ENCODE peak calls at places on chromosomes 5 and 9, in ten cellular contexts. One of them, this sample, is unnamed.

GRCh38 chr5:64340293-64340692 is 165.5 kb upstream of the RGS7BP start:
- DNase-seq in stomach: no peak
- DNase-seq in A549: no peak
- DNase-seq in IMR-90: no peak
- DNase-seq in tibial nerve: no peak
- DNase-seq in transverse colon: no peak
- DNase-seq in ovary: no peak
- DNase-seq in heart left ventricle: no peak
- DNase-seq in Peyer's patch: no peak
- DNase-seq in HCT116: no peak
- DNase-seq in this sample: no peak

GRCh38 chr5:126635585-126635984 is 34.8 kb downstream of the PHAX start:
- DNase-seq in ovary: no peak
- DNase-seq in transverse colon: no peak
- DNase-seq in HCT116: no peak
- DNase-seq in IMR-90: no peak
- DNase-seq in Peyer's patch: no peak
- DNase-seq in heart left ventricle: no peak
- DNase-seq in tibial nerve: no peak
- DNase-seq in stomach: no peak
- DNase-seq in A549: no peak
- DNase-seq in this sample: no peak

GRCh38 chr9:98215821-98216220 is 23.4 kb upstream of the CORO2A start:
- DNase-seq in heart left ventricle: no peak
- DNase-seq in tibial nerve: no peak
- DNase-seq in Peyer's patch: no peak
- DNase-seq in HCT116: no peak
- DNase-seq in transverse colon: no peak
- DNase-seq in stomach: no peak
- DNase-seq in IMR-90: no peak
- DNase-seq in A549: peak
- DNase-seq in ovary: no peak
- DNase-seq in this sample: peak

GRCh38 chr9:13923381-13923780 is 390.6 kb downstream of the NFIB start:
- DNase-seq in IMR-90: no peak
- DNase-seq in Peyer's patch: no peak
- DNase-seq in tibial nerve: no peak
- DNase-seq in transverse colon: no peak
- DNase-seq in stomach: no peak
- DNase-seq in HCT116: no peak
- DNase-seq in heart left ventricle: no peak
- DNase-seq in ovary: no peak
- DNase-seq in A549: no peak
- DNase-seq in this sample: no peak

GRCh38 chr9:22169243-22169642 is 160.1 kb upstream of the CDKN2B start:
- DNase-seq in ovary: no peak
- DNase-seq in stomach: no peak
- DNase-seq in IMR-90: peak
- DNase-seq in A549: no peak
- DNase-seq in transverse colon: no peak
- DNase-seq in HCT116: no peak
- DNase-seq in heart left ventricle: no peak
- DNase-seq in tibial nerve: no peak
- DNase-seq in Peyer's patch: no peak
- DNase-seq in this sample: no peak

GRCh38 chr9:124759327-124759726 is 11.8 kb downstream of the NR6A1 start:
- DNase-seq in ovary: no peak
- DNase-seq in tibial nerve: no peak
- DNase-seq in HCT116: no peak
- DNase-seq in stomach: no peak
- DNase-seq in Peyer's patch: no peak
- DNase-seq in transverse colon: no peak
- DNase-seq in IMR-90: no peak
- DNase-seq in heart left ventricle: no peak
- DNase-seq in A549: no peak
- DNase-seq in this sample: no peak

GRCh38 chr5:150253416-150254208 is 36.0 kb downstream of the CAMK2A start:
- DNase-seq in stomach: no peak
- DNase-seq in ovary: no peak
- DNase-seq in transverse colon: no peak
- DNase-seq in IMR-90: no peak
- DNase-seq in tibial nerve: no peak
- DNase-seq in A549: no peak
- DNase-seq in Peyer's patch: no peak
- DNase-seq in heart left ventricle: no peak
- DNase-seq in HCT116: no peak
- DNase-seq in this sample: no peak

GRCh38 chr9:107161338-107161737 is 121.7 kb upstream of the RAD23B start:
- DNase-seq in ovary: no peak
- DNase-seq in Peyer's patch: no peak
- DNase-seq in transverse colon: no peak
- DNase-seq in HCT116: no peak
- DNase-seq in heart left ventricle: no peak
- DNase-seq in tibial nerve: no peak
- DNase-seq in A549: no peak
- DNase-seq in IMR-90: no peak
- DNase-seq in stomach: no peak
- DNase-seq in this sample: no peak

GRCh38 chr5:72472666-72473422 is 34.4 kb downstream of the ZNF366 start:
- DNase-seq in HCT116: no peak
- DNase-seq in transverse colon: no peak
- DNase-seq in Peyer's patch: no peak
- DNase-seq in heart left ventricle: no peak
- DNase-seq in A549: no peak
- DNase-seq in tibial nerve: no peak
- DNase-seq in stomach: no peak
- DNase-seq in ovary: no peak
- DNase-seq in IMR-90: no peak
- DNase-seq in this sample: no peak

GRCh38 chr9:93776873-93777272 is 178.3 kb downstream of the BARX1 start:
- DNase-seq in A549: no peak
- DNase-seq in HCT116: no peak
- DNase-seq in transverse colon: no peak
- DNase-seq in tibial nerve: no peak
- DNase-seq in heart left ventricle: no peak
- DNase-seq in IMR-90: no peak
- DNase-seq in ovary: no peak
- DNase-seq in stomach: no peak
- DNase-seq in Peyer's patch: no peak
- DNase-seq in this sample: no peak

GRCh38 chr5:10513501-10514442 is 50.1 kb upstream of the ANKRD33B start:
- DNase-seq in tibial nerve: no peak
- DNase-seq in IMR-90: peak
- DNase-seq in A549: peak
- DNase-seq in HCT116: no peak
- DNase-seq in stomach: no peak
- DNase-seq in transverse colon: no peak
- DNase-seq in heart left ventricle: no peak
- DNase-seq in ovary: no peak
- DNase-seq in Peyer's patch: no peak
- DNase-seq in this sample: no peak

GRCh38 chr5:132209901-132210545 is 17.6 kb downstream of the P4HA2 start:
- DNase-seq in transverse colon: no peak
- DNase-seq in stomach: no peak
- DNase-seq in heart left ventricle: no peak
- DNase-seq in ovary: no peak
- DNase-seq in A549: no peak
- DNase-seq in HCT116: no peak
- DNase-seq in tibial nerve: peak
- DNase-seq in Peyer's patch: no peak
- DNase-seq in IMR-90: no peak
- DNase-seq in this sample: no peak

GRCh38 chr5:28286566-28286965 is 1248.2 kb upstream of the CDH9 start:
- DNase-seq in heart left ventricle: no peak
- DNase-seq in IMR-90: no peak
- DNase-seq in A549: no peak
- DNase-seq in stomach: no peak
- DNase-seq in Peyer's patch: no peak
- DNase-seq in tibial nerve: no peak
- DNase-seq in transverse colon: no peak
- DNase-seq in HCT116: no peak
- DNase-seq in ovary: no peak
- DNase-seq in this sample: no peak

GRCh38 chr9:135573124-135573523 is 11.6 kb downstream of the PAEP start:
- DNase-seq in IMR-90: no peak
- DNase-seq in A549: no peak
- DNase-seq in tibial nerve: no peak
- DNase-seq in ovary: no peak
- DNase-seq in transverse colon: no peak
- DNase-seq in stomach: no peak
- DNase-seq in HCT116: no peak
- DNase-seq in heart left ventricle: no peak
- DNase-seq in Peyer's patch: no peak
- DNase-seq in this sample: no peak

GRCh38 chr9:135572233-135572632 is 10.7 kb downstream of the PAEP start:
- DNase-seq in stomach: no peak
- DNase-seq in Peyer's patch: no peak
- DNase-seq in ovary: no peak
- DNase-seq in IMR-90: no peak
- DNase-seq in heart left ventricle: no peak
- DNase-seq in A549: no peak
- DNase-seq in transverse colon: no peak
- DNase-seq in HCT116: no peak
- DNase-seq in tibial nerve: no peak
- DNase-seq in this sample: no peak

GRCh38 chr9:135574943-135575342 is 13.4 kb downstream of the PAEP start:
- DNase-seq in ovary: no peak
- DNase-seq in stomach: peak
- DNase-seq in tibial nerve: no peak
- DNase-seq in HCT116: no peak
- DNase-seq in A549: no peak
- DNase-seq in Peyer's patch: no peak
- DNase-seq in heart left ventricle: no peak
- DNase-seq in IMR-90: no peak
- DNase-seq in transverse colon: no peak
- DNase-seq in this sample: no peak

GRCh38 chr9:135575995-135576631 is 14.6 kb downstream of the PAEP start:
- DNase-seq in Peyer's patch: no peak
- DNase-seq in IMR-90: no peak
- DNase-seq in A549: no peak
- DNase-seq in heart left ventricle: no peak
- DNase-seq in tibial nerve: no peak
- DNase-seq in stomach: peak
- DNase-seq in HCT116: no peak
- DNase-seq in transverse colon: no peak
- DNase-seq in ovary: no peak
- DNase-seq in this sample: no peak

GRCh38 chr9:135574331-135574730 is 12.8 kb downstream of the PAEP start:
- DNase-seq in stomach: no peak
- DNase-seq in heart left ventricle: no peak
- DNase-seq in transverse colon: no peak
- DNase-seq in ovary: no peak
- DNase-seq in tibial nerve: no peak
- DNase-seq in HCT116: no peak
- DNase-seq in IMR-90: no peak
- DNase-seq in A549: no peak
- DNase-seq in Peyer's patch: no peak
- DNase-seq in this sample: no peak
- TF ChIP-seq POLR2A in stomach: no peak
- TF ChIP-seq POLR2A in heart left ventricle: no peak
- TF ChIP-seq POLR2A in transverse colon: no peak
- TF ChIP-seq POLR2A in ovary: no peak
- TF ChIP-seq POLR2A in tibial nerve: no peak
- TF ChIP-seq POLR2A in HCT116: no peak
- TF ChIP-seq POLR2A in IMR-90: no peak
- TF ChIP-seq POLR2A in A549: no peak
- TF ChIP-seq POLR2A in Peyer's patch: no peak
- TF ChIP-seq POLR2A in this sample: no peak

GRCh38 chr9:131739988-131740648 is at the start of gene RAPGEF1:
- DNase-seq in transverse colon: peak
- DNase-seq in HCT116: no peak
- DNase-seq in Peyer's patch: peak
- DNase-seq in stomach: peak
- DNase-seq in tibial nerve: no peak
- DNase-seq in IMR-90: no peak
- DNase-seq in heart left ventricle: peak
- DNase-seq in ovary: peak
- DNase-seq in A549: no peak
- DNase-seq in this sample: peak

GRCh38 chr9:131738293-131738692 is 1.6 kb downstream of the RAPGEF1 start:
- DNase-seq in stomach: no peak
- DNase-seq in transverse colon: no peak
- DNase-seq in A549: no peak
- DNase-seq in tibial nerve: no peak
- DNase-seq in heart left ventricle: no peak
- DNase-seq in Peyer's patch: no peak
- DNase-seq in IMR-90: no peak
- DNase-seq in HCT116: no peak
- DNase-seq in ovary: no peak
- DNase-seq in this sample: no peak

GRCh38 chr9:131739192-131739961 is 499 bp downstream of the RAPGEF1 start:
- DNase-seq in tibial nerve: no peak
- DNase-seq in stomach: peak
- DNase-seq in Peyer's patch: peak
- DNase-seq in HCT116: no peak
- DNase-seq in A549: no peak
- DNase-seq in ovary: peak
- DNase-seq in heart left ventricle: peak
- DNase-seq in transverse colon: peak
- DNase-seq in IMR-90: no peak
- DNase-seq in this sample: peak

GRCh38 chr9:131737426-131737825 is 2.5 kb downstream of the RAPGEF1 start:
- DNase-seq in Peyer's patch: no peak
- DNase-seq in IMR-90: no peak
- DNase-seq in stomach: no peak
- DNase-seq in HCT116: no peak
- DNase-seq in tibial nerve: no peak
- DNase-seq in ovary: no peak
- DNase-seq in heart left ventricle: no peak
- DNase-seq in transverse colon: no peak
- DNase-seq in A549: no peak
- DNase-seq in this sample: no peak

GRCh38 chr9:131738838-131739191 is 1.1 kb downstream of the RAPGEF1 start:
- DNase-seq in stomach: peak
- DNase-seq in ovary: no peak
- DNase-seq in Peyer's patch: peak
- DNase-seq in HCT116: no peak
- DNase-seq in tibial nerve: no peak
- DNase-seq in IMR-90: no peak
- DNase-seq in heart left ventricle: no peak
- DNase-seq in transverse colon: peak
- DNase-seq in A549: no peak
- DNase-seq in this sample: no peak
- TF ChIP-seq POLR2A in stomach: no peak
- TF ChIP-seq POLR2A in ovary: no peak
- TF ChIP-seq POLR2A in Peyer's patch: peak
- TF ChIP-seq POLR2A in HCT116: no peak
- TF ChIP-seq POLR2A in tibial nerve: no peak
- TF ChIP-seq POLR2A in IMR-90: no peak
- TF ChIP-seq POLR2A in heart left ventricle: no peak
- TF ChIP-seq POLR2A in transverse colon: no peak
- TF ChIP-seq POLR2A in A549: no peak
- TF ChIP-seq POLR2A in this sample: no peak

GRCh38 chr5:181076920-181077319 is 36.9 kb downstream of the BTNL9 start:
- DNase-seq in stomach: no peak
- DNase-seq in IMR-90: no peak
- DNase-seq in ovary: no peak
- DNase-seq in tibial nerve: no peak
- DNase-seq in HCT116: no peak
- DNase-seq in transverse colon: no peak
- DNase-seq in heart left ventricle: no peak
- DNase-seq in Peyer's patch: no peak
- DNase-seq in A549: no peak
- DNase-seq in this sample: no peak
- TF ChIP-seq POLR2A in stomach: no peak
- TF ChIP-seq POLR2A in IMR-90: no peak
- TF ChIP-seq POLR2A in ovary: no peak
- TF ChIP-seq POLR2A in tibial nerve: no peak
- TF ChIP-seq POLR2A in HCT116: no peak
- TF ChIP-seq POLR2A in transverse colon: no peak
- TF ChIP-seq POLR2A in heart left ventricle: no peak
- TF ChIP-seq POLR2A in Peyer's patch: no peak
- TF ChIP-seq POLR2A in A549: no peak
- TF ChIP-seq POLR2A in this sample: no peak

GRCh38 chr9:122904823-122905710 is at the start of gene RC3H2:
- DNase-seq in HCT116: peak
- DNase-seq in tibial nerve: peak
- DNase-seq in ovary: peak
- DNase-seq in heart left ventricle: peak
- DNase-seq in transverse colon: peak
- DNase-seq in stomach: peak
- DNase-seq in Peyer's patch: peak
- DNase-seq in A549: peak
- DNase-seq in IMR-90: peak
- DNase-seq in this sample: peak
- TF ChIP-seq POLR2A in HCT116: peak
- TF ChIP-seq POLR2A in tibial nerve: peak
- TF ChIP-seq POLR2A in ovary: peak
- TF ChIP-seq POLR2A in heart left ventricle: peak
- TF ChIP-seq POLR2A in transverse colon: peak
- TF ChIP-seq POLR2A in stomach: peak
- TF ChIP-seq POLR2A in Peyer's patch: peak
- TF ChIP-seq POLR2A in A549: peak
- TF ChIP-seq POLR2A in IMR-90: peak
- TF ChIP-seq POLR2A in this sample: peak

This sample was measured in testis.